ENCODE peak calls at places on chromosomes 3 and 15, in eight cellular contexts. B is transverse colon, Q is HepG2, U is K562, X is gastrocnemius medialis, O is sigmoid colon, S is esophagus muscularis mucosa, I is IMR-90. P is an unnamed sample.

GRCh38 chr3:113293348-113293747 is 82.0 kb downstream of the BOC start:
- DNase-seq in B (no peak), Q (peak; percentile 63), U (no peak), X (no peak), O (no peak), S (peak; percentile 5), I (no peak), P (no peak)

GRCh38 chr15:85589873-85590272 is 204.9 kb downstream of the KLHL25 start:
- DNase-seq in B (no peak), Q (peak; percentile 82), U (no peak), X (no peak), O (no peak), S (no peak), I (peak; percentile 79), P (no peak)

GRCh38 chr15:42879390-42879912 is 41.1 kb downstream of the TTBK2 start:
- DNase-seq in B (no peak), Q (no peak), U (no peak), X (no peak), O (no peak), S (no peak), I (no peak), P (no peak)

GRCh38 chr3:32004111-32004790 is 22.7 kb downstream of the ZNF860 start:
- DNase-seq in B (no peak), Q (no peak), U (no peak), X (no peak), O (no peak), S (no peak), I (no peak), P (no peak)

GRCh38 chr3:196726788-196727675 is 12.6 kb upstream of the PAK2 start:
- DNase-seq in B (no peak), Q (no peak), U (no peak), X (no peak), O (no peak), S (no peak), I (peak; percentile 46), P (no peak)

GRCh38 chr15:68272797-68273271 is 4.7 kb upstream of the FEM1B start:
- DNase-seq in B (no peak), Q (no peak), U (no peak), X (no peak), O (no peak), S (no peak), I (peak; percentile 86), P (no peak)

GRCh38 chr3:32414527-32415202 is 23.0 kb downstream of the CMTM7 start:
- DNase-seq in B (peak; percentile 46), Q (no peak), U (no peak), X (no peak), O (no peak), S (no peak), I (peak; percentile 77), P (peak; percentile 37)

GRCh38 chr3:197835509-197835908 is 44.5 kb downstream of the LRCH3 start:
- DNase-seq in B (no peak), Q (no peak), U (no peak), X (no peak), O (no peak), S (no peak), I (no peak), P (no peak)

GRCh38 chr3:40672861-40673260 is 148.1 kb downstream of the ZNF621 start:
- DNase-seq in B (no peak), Q (no peak), U (no peak), X (no peak), O (no peak), S (no peak), I (no peak), P (no peak)

GRCh38 chr3:13308406-13308805 is 111.7 kb downstream of the NUP210 start:
- DNase-seq in B (peak; percentile 31), Q (peak; percentile 47), U (peak; percentile 72), X (no peak), O (no peak), S (no peak), I (peak; percentile 38), P (peak; percentile 57)

GRCh38 chr3:177060492-177060891 is 136.8 kb downstream of the TBL1XR1 start:
- DNase-seq in B (no peak), Q (no peak), U (no peak), X (no peak), O (no peak), S (no peak), I (no peak), P (no peak)

GRCh38 chr3:105157016-105157765 is 209.5 kb upstream of the ALCAM start:
- DNase-seq in B (no peak), Q (no peak), U (no peak), X (no peak), O (no peak), S (no peak), I (no peak), P (no peak)

DNA sequence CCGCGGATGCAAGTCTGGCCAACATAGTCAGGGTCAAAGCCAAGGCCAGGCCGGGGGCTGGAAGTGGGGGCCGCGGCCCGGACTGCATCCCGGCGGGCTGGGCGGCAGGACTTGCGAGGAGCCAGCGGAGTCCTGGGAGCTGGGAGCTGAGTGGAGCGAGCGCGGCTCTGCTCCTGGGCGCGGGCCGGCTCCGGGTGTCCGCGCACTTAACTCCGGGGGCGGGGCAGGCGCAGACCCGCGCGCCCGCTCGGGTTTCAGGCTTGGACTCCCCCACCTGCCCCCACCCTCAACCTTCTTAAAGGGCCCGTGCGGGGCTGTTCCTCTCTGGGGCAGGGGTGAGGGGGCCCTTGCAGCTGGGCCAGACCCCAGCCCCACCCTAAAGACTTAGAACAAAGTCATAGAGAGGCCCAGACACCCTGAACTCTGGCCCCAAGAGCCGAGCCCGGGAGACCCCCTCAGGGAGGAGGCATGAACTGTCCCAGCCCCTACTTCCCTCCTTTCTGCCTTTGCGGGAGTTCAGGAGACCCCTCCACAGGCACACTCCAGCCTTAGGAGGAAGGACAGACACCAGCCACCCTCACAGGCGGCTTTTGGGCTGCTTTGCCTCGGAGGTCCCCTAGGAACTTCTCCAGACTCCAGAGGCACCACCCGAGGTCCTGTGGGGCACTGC is at the start of gene CSPG4:
- DNase-seq in B (peak; percentile 63), Q (no peak), U (peak; percentile 62), X (no peak), O (peak; percentile 95), S (no peak), I (peak; percentile 73), P (peak; percentile 31)
- TF ChIP-seq POLR2A in B (peak; percentile 71), Q (no peak), U (no peak), X (peak; percentile 88), O (peak; percentile 98), S (peak; percentile 86), I (peak; percentile 88), P (no peak)

DNA sequence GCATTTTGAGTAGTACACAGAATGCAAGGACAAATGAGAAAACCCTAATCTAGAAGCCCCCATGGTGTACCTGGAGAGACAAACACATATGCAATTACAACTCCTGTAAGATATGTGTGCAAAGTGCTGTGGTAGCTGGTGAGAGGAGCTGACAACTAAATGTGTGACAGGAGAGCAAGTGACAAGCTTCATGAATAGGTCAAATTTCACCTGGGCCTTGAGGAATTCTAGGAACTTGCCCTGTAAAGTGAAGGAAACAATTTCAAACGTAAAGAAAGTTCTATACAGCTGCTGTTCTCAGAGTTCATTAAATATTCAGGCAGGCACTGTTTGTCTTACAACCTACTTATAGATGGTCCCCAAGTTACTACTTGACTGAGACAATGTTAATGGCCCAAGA is 437.0 kb downstream of the TUSC7 start:
- DNase-seq in B (no peak), Q (no peak), U (no peak), X (no peak), O (no peak), S (no peak), I (no peak), P (no peak)
- TF ChIP-seq POLR2A in B (no peak), Q (no peak), U (no peak), X (no peak), O (no peak), S (no peak), I (no peak), P (no peak)

GRCh38 chr3:48190911-48191310 is 2.7 kb upstream of the CDC25A start:
- DNase-seq in B (no peak), Q (peak; percentile 70), U (no peak), X (no peak), O (no peak), S (no peak), I (no peak), P (no peak)

GRCh38 chr3:48186993-48187578 is 1.1 kb downstream of the CDC25A start:
- DNase-seq in B (no peak), Q (no peak), U (no peak), X (no peak), O (no peak), S (no peak), I (peak; percentile 25), P (no peak)

GRCh38 chr3:48189321-48189720 is 1.1 kb upstream of the CDC25A start:
- DNase-seq in B (no peak), Q (no peak), U (no peak), X (no peak), O (no peak), S (no peak), I (no peak), P (no peak)

GRCh38 chr3:48187579-48188265 is 495 bp downstream of the CDC25A start:
- DNase-seq in B (peak; percentile 46), Q (no peak), U (peak; percentile 12), X (peak; percentile 3), O (no peak), S (no peak), I (no peak), P (peak; percentile 54)

GRCh38 chr3:48188266-48189201 is at the start of gene CDC25A:
- DNase-seq in B (peak; percentile 98), Q (peak; percentile 99), U (peak; percentile 95), X (peak; percentile 92), O (peak; percentile 98), S (peak; percentile 99), I (peak; percentile 98), P (peak; percentile 98)
- TF ChIP-seq POLR2A in B (no peak), Q (peak; percentile 89), U (peak; percentile 86), X (no peak), O (no peak), S (no peak), I (peak; percentile 71), P (peak; percentile 71)

GRCh38 chr3:171159024-171159821 is 132.7 kb upstream of the SLC2A2 start:
- DNase-seq in B (no peak), Q (no peak), U (peak; percentile 81), X (no peak), O (no peak), S (no peak), I (no peak), P (no peak)

GRCh38 chr3:171157980-171158379 is 131.5 kb upstream of the SLC2A2 start:
- DNase-seq in B (no peak), Q (no peak), U (no peak), X (no peak), O (no peak), S (no peak), I (no peak), P (no peak)

GRCh38 chr3:171156455-171157005 is 130.0 kb upstream of the SLC2A2 start:
- DNase-seq in B (no peak), Q (peak; percentile 15), U (peak; percentile 37), X (no peak), O (no peak), S (no peak), I (no peak), P (no peak)

GRCh38 chr3:171155122-171155700 is 128.7 kb upstream of the SLC2A2 start:
- DNase-seq in B (no peak), Q (no peak), U (no peak), X (no peak), O (no peak), S (no peak), I (no peak), P (no peak)

DNA sequence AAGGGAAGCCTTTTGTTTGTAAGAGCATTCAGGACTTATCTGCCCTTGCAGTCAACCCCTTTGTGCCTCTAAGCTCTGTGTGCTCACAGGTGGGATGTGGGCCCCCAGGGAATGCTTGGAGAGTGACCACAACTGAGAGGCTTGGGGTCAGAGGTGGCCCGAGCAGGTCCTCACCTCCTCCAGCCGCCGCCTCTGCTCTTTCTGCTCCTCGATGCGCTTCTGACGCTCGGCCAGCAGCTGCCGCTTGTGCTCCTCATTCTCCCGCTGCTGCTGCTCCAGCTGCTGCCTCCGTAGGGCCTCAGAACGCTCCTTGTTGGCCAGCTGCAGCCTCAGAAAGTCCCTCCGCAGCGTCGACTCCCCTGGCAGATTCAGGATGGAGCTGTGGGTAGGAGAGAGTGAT is 130.8 kb upstream of the SLC2A2 start:
- DNase-seq in B (no peak), Q (peak; percentile 86), U (no peak), X (no peak), O (no peak), S (no peak), I (no peak), P (peak; percentile 40)
- TF ChIP-seq POLR2A in B (no peak), Q (no peak), U (no peak), X (no peak), O (no peak), S (no peak), I (no peak), P (no peak)